ENCODE peak calls at places on chromosomes 16 and 17, in eight cellular contexts. F is testis, L is heart left ventricle, X is prostate gland, H is uterus, P is A549, S is H54, Y is K562. C is an unnamed sample.
A peak's percentile ranks its signal among the peaks of the same experiment; 100 is the strongest.

GRCh38 chr17:57597531-57598453 is 147.3 kb downstream of the CCDC182 start:
- DNase-seq in F (peak; percentile 74), L (peak; percentile 77), X (peak; percentile 57), H (peak; percentile 66), P (peak; percentile 82), S (peak; percentile 78), Y (peak; percentile 61), C (peak; percentile 45)

GRCh38 chr16:57826706-57827625 is 24.7 kb upstream of the KIFC3 start:
- DNase-seq in F (no peak), L (peak; percentile 74), X (no peak), H (no peak), P (no peak), S (no peak), Y (no peak), C (no peak)

GRCh38 chr17:60630352-60630751 is 30.4 kb downstream of the PPM1D start:
- DNase-seq in F (peak; percentile 55), L (no peak), X (peak; percentile 17), H (peak; percentile 23), P (no peak), S (no peak), Y (no peak), C (no peak)

GRCh38 chr17:76124582-76125390 is 16.3 kb downstream of the FOXJ1 start:
- DNase-seq in F (no peak), L (no peak), X (no peak), H (no peak), P (peak; percentile 66), S (no peak), Y (peak; percentile 59), C (peak; percentile 37)

GRCh38 chr17:12974319-12974661 is 43.5 kb downstream of the ELAC2 start:
- DNase-seq in F (no peak), L (no peak), X (no peak), H (no peak), P (no peak), S (no peak), Y (no peak), C (no peak)

GRCh38 chr16:74627506-74628220 is 20.7 kb upstream of the GLG1 start:
- DNase-seq in F (no peak), L (peak; percentile 38), X (no peak), H (peak; percentile 61), P (no peak), S (no peak), Y (no peak), C (no peak)

GRCh38 chr17:18026408-18026776 is 12.6 kb downstream of the ATPAF2 start:
- DNase-seq in F (peak; percentile 66), L (peak; percentile 80), X (no peak), H (no peak), P (no peak), S (peak; percentile 67), Y (no peak), C (no peak)

GRCh38 chr17:45342306-45342705 is 25.5 kb upstream of the MAP3K14 start:
- DNase-seq in F (no peak), L (no peak), X (no peak), H (peak; percentile 11), P (no peak), S (no peak), Y (no peak), C (no peak)

GRCh38 chr16:85472514-85472913 is 140.6 kb upstream of the GSE1 start:
- DNase-seq in F (no peak), L (no peak), X (no peak), H (no peak), P (no peak), S (no peak), Y (no peak), C (no peak)

GRCh38 chr16:85470873-85471272 is 142.2 kb upstream of the GSE1 start:
- DNase-seq in F (no peak), L (no peak), X (no peak), H (no peak), P (no peak), S (no peak), Y (no peak), C (no peak)

GRCh38 chr16:85471469-85472431 is 141.4 kb upstream of the GSE1 start:
- DNase-seq in F (peak; percentile 81), L (no peak), X (peak; percentile 83), H (no peak), P (no peak), S (no peak), Y (no peak), C (no peak)

GRCh38 chr16:85466989-85467388 is 146.1 kb upstream of the GSE1 start:
- DNase-seq in F (no peak), L (no peak), X (no peak), H (no peak), P (no peak), S (no peak), Y (no peak), C (no peak)

GRCh38 chr16:85469929-85470590 is 143.1 kb upstream of the GSE1 start:
- DNase-seq in F (no peak), L (no peak), X (no peak), H (no peak), P (no peak), S (no peak), Y (no peak), C (no peak)
- TF ChIP-seq POLR2A in F (no peak), L (no peak), X (no peak), H (no peak), P (no peak), S (no peak), Y (no peak), C (no peak)

GRCh38 chr17:50428831-50429424 is 2.9 kb downstream of the ACSF2 start:
- DNase-seq in F (no peak), L (no peak), X (peak; percentile 82), H (no peak), P (no peak), S (no peak), Y (no peak), C (no peak)

GRCh38 chr17:50425001-50425681 is 877 bp upstream of the ACSF2 start:
- DNase-seq in F (no peak), L (no peak), X (no peak), H (peak; percentile 16), P (no peak), S (no peak), Y (no peak), C (peak; percentile 26)

GRCh38 chr17:50425682-50426471 is at the start of gene ACSF2:
- DNase-seq in F (peak; percentile 79), L (peak; percentile 81), X (peak; percentile 87), H (peak; percentile 60), P (peak; percentile 50), S (peak; percentile 89), Y (peak; percentile 93), C (peak; percentile 79)

GRCh38 chr17:50426472-50426782 is 409 bp downstream of the ACSF2 start:
- DNase-seq in F (no peak), L (no peak), X (no peak), H (no peak), P (no peak), S (peak; percentile 25), Y (no peak), C (no peak)

DNA sequence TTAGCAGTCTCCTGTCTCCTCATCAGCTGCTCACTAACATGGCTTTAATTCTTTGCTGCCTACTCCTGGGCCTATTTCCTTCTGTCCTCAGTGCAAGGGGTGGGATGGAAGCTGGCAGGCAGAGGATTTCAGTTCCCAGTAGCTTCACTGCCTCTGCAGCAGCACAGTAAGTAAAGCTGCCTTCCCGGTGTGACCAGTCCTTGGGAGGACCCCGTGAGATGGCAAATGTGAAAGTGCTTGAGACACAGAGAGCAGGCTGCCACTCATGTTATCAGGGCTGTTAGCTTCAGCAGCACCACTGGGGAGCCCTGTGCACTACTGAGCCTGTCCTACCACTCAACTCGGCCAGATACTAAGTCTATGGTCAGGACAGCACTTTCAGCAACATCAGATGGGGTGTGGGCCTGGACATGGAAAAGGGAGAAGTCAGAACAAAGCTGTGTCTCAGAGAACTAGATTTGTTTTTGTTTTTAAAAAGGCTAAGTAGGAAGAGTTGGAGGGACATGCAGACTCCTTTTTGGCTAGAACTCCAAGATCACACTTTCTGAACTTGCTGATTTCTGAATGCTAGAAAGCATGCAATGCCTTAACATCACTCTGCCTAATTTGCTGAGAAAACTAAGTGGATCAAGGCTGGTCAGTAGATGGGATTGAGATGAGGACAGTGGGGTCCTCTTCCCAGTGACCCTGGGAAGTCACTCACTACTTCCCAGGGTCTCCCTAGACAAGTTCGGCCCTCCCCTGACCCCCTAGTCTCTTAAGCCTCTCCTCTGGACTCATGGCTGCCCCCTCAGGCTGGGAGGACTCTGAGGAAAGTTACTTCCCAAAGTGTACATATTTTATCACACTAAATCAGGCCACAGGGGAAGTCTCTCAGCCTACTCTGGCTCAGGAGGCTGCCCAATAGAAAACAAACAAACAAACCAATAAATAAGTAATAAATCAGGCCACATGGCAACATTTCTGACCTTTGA is 1.1 kb downstream of the ACSF2 start:
- DNase-seq in F (peak; percentile 60), L (no peak), X (peak; percentile 57), H (peak; percentile 19), P (peak; percentile 84), S (peak; percentile 84), Y (peak; percentile 53), C (peak; percentile 78)
- TF ChIP-seq POLR2A in F (no peak), L (no peak), X (peak; percentile 27), H (no peak), P (no peak), S (no peak), Y (no peak), C (no peak)

DNA sequence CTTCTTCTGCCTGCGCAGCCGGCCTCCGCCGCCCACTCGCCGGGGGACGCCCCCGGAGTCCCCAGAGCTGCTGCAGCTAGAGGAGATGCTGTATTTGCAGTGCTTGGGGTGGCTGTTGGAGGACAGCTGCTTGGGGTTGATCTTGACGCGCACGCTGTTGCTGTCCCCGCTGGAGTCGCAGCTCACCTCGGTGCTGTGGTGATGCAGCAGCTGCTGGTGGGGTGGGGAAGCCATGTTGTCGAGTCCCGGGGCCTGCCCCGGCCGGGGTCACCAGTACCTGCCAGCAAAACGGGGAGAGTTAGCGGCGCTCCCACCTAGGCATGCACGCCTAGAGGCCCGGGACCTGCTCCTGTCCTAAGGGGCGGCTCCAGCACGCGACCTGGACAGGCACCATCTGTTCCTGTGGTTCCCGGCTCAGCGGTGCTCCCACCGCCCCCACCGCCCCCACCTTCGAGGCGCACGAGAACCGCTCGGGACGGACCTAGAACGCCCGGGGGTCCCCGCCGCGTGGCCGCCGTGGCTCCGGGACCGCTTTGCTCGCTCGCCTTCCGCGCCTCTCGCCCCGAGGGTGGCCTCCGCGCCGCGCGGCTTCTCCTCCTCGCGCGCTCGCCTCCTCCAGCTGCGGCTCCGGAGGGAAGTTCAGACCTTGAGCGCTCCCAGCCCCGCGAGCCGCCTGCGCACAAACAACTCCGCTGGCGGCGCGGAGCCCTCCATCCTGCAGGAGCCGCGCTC is 867 bp downstream of the ADCY9 start:
- DNase-seq in F (peak; percentile 62), L (peak; percentile 59), X (peak; percentile 23), H (peak; percentile 38), P (peak; percentile 60), S (peak; percentile 70), Y (peak; percentile 51), C (peak; percentile 32)
- TF ChIP-seq POLR2A in F (no peak), L (no peak), X (no peak), H (no peak), P (no peak), S (no peak), Y (no peak), C (no peak)

DNA sequence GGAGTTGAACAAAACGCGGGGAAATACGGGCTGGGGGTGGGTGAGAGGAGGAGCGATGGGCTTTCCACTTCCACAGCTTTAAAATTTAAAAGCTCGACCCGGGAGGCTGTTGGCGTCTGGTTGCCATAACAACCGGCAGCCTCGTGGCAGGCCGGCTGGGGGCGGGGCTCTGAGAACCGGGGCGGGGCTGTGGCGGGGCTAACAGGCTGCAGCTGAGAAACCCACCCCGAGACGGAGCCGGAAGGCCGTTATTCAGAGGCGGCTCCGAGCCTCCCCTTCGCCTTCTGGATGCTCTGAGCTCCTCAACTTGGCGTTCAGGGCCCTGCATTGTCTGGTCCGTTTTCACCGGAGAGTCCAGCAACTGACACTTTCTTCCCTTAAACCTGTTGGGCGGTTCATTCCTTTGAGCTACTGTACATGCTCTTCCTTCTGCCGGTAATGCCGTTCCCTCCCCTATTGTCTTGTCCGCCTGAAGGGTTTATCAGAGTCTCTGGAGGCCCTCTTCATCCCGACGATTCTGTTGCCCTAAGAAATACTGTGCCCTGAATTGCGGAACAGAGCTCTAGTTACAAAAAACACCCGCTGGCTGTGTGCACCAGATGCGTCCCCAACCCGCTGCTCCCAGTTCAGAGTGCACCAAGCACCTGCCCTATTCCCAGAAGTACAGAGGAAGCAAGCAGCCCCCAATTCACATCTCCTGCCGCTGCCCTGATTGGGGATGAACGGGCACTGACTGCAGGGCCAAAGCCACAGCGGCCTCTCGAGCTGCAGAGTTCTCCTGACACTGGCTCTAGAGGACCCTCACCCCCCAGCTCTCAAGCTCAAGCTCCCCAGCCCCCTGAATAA is 616 bp downstream of the DNAAF8 start:
- DNase-seq in F (peak; percentile 95), L (peak; percentile 92), X (peak; percentile 82), H (peak; percentile 89), P (peak; percentile 73), S (peak; percentile 93), Y (peak; percentile 93), C (peak; percentile 87)
- TF ChIP-seq POLR2A in F (no peak), L (peak; percentile 8), X (no peak), H (no peak), P (peak; percentile 55), S (peak; percentile 60), Y (peak; percentile 59), C (peak; percentile 5)